ENCODE peak calls at places on chromosome 14, in ten cellular contexts. D is HCT116, Z is Panc1, A is transverse colon, H is stomach, G is GM23338, N is breast epithelium, L is spleen, O is endothelial cell of umbilical vein, X is esophagus muscularis mucosa. B is an unnamed sample.

GRCh38 chr14:103867523-103867953 is 20.2 kb upstream of the PPP1R13B start:
- DNase-seq in A (peak; percentile 38), Z (no peak), X (no peak), D (no peak), N (no peak), H (peak; percentile 90), L (no peak), O (no peak), G (no peak), B (no peak)

GRCh38 chr14:33996450-33996849 is 45.6 kb upstream of the EGLN3 start:
- DNase-seq in Z (no peak), N (no peak), L (no peak), G (no peak), O (no peak), H (no peak), D (no peak), X (no peak), A (no peak), B (no peak)

GRCh38 chr14:101874001-101874400 is 90.4 kb upstream of the DYNC1H1 start:
- DNase-seq in G (no peak), H (no peak), L (no peak), D (no peak), N (no peak), O (peak; percentile 86), A (no peak), Z (no peak), X (no peak), B (no peak)

GRCh38 chr14:89025581-89026236 is 201.3 kb downstream of the TTC8 start:
- DNase-seq in X (peak; percentile 86), O (no peak), L (no peak), Z (no peak), N (no peak), D (no peak), H (no peak), A (no peak), G (no peak), B (no peak)

GRCh38 chr14:63901434-63902085 is 48.8 kb downstream of the SYNE2 start:
- DNase-seq in Z (no peak), L (no peak), D (no peak), G (no peak), H (no peak), N (no peak), A (no peak), O (no peak), X (no peak), B (no peak)

GRCh38 chr14:106620368-106620767 is 1094.0 kb downstream of the TMEM121 start:
- DNase-seq in Z (no peak), A (no peak), D (no peak), H (no peak), O (no peak), L (no peak), X (no peak), G (no peak), N (no peak), B (no peak)

GRCh38 chr14:105083926-105084685 is 18.9 kb upstream of the GPR132 start:
- DNase-seq in A (no peak), D (no peak), L (no peak), O (no peak), Z (no peak), H (no peak), G (no peak), X (no peak), N (no peak), B (no peak)

GRCh38 chr14:30610719-30611388 is 11.3 kb upstream of the SCFD1 start:
- DNase-seq in G (peak; percentile 18), H (peak; percentile 60), Z (no peak), A (peak; percentile 74), N (no peak), D (peak; percentile 36), X (no peak), L (no peak), O (peak; percentile 91), B (no peak)

GRCh38 chr14:22847661-22848341 is 11.4 kb downstream of the MMP14 start:
- DNase-seq in D (no peak), Z (no peak), H (no peak), X (no peak), A (no peak), N (no peak), O (no peak), L (no peak), G (peak; percentile 52), B (no peak)

GRCh38 chr14:34053666-34054065 is 102.8 kb upstream of the EGLN3 start:
- DNase-seq in O (peak; percentile 53), L (no peak), N (peak; percentile 57), X (peak; percentile 91), Z (no peak), G (no peak), A (peak; percentile 33), H (no peak), D (no peak), B (no peak)

GRCh38 chr14:103770500-103770899 is 54.9 kb downstream of the ZFYVE21 start:
- DNase-seq in A (no peak), X (no peak), N (no peak), H (no peak), Z (no peak), O (no peak), D (no peak), L (no peak), G (no peak), B (no peak)

GRCh38 chr14:85856430-85856829 is 326.5 kb downstream of the FLRT2 start:
- DNase-seq in Z (no peak), H (no peak), X (no peak), N (no peak), D (no peak), O (no peak), G (peak; percentile 30), A (no peak), L (no peak), B (no peak)

GRCh38 chr14:50106178-50106577 is 10.2 kb downstream of the VCPKMT start:
- DNase-seq in D (no peak), G (no peak), L (no peak), O (no peak), A (no peak), H (no peak), N (no peak), Z (no peak), X (no peak), B (no peak)

GRCh38 chr14:21668377-21668776 is 5.2 kb downstream of the OR4E1 start:
- DNase-seq in A (no peak), D (no peak), Z (peak; percentile 72), O (peak; percentile 64), N (no peak), H (no peak), G (no peak), L (no peak), X (no peak), B (no peak)

GRCh38 chr14:89399594-89400068 is 17.4 kb downstream of the FOXN3 start:
- DNase-seq in X (no peak), G (peak; percentile 97), L (no peak), D (no peak), H (no peak), N (no peak), O (peak; percentile 43), A (no peak), Z (no peak), B (no peak)

GRCh38 chr14:102933618-102934231 is 11.3 kb downstream of the AMN start:
- DNase-seq in H (no peak), A (no peak), D (no peak), O (no peak), Z (no peak), N (no peak), X (no peak), G (no peak), L (peak; percentile 56), B (no peak)

DNA sequence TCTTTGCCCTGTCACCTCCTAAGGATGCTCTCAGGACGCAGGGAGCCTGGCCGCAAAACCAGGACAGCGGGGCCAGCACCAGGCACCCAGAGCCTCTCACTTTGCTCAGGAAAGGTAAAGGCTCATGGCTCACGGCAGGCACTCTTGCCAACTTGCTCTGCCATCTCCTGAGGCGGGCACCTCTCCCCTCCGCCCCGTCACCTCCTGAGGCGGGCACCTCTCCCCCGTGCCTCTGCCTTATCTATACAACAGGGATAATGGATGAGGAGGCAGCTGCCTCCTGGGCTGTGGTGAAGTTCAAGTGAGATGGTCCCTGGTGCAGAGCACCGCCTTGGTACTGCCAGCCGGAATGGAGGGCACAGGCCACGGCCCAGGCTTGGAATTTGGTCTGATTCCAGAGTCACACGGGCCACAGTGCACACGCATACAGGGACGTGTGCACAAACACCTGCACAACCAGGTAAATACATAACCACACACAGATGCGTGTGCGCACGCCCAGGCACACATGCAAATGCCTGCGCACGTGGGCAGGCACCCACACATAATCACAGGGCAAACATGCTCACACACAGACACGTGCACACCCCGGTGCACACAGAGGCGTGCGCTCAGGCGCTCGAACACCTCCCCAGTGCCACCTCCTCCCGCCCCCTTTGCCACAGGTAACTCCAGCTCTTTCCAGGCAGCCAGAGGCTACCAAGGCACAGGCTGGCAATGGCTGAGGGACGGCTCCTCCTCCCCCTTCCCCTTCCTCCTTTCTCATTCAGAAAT is 11.6 kb downstream of the DEGS2 start:
- DNase-seq in L (no peak), N (no peak), H (no peak), Z (no peak), O (no peak), D (no peak), A (no peak), X (no peak), G (no peak), B (no peak)
- TF ChIP-seq POLR2AphosphoS5 in L (peak; percentile 44), N (no peak), H (peak; percentile 36), Z (no peak), O (no peak), D (no peak), A (no peak), X (no peak), G (no peak), B (no peak)

GRCh38 chr14:69043598-69044267 is 64.6 kb upstream of the ACTN1 start:
- DNase-seq in G (no peak), Z (no peak), A (no peak), N (peak; percentile 63), D (no peak), X (no peak), L (no peak), O (peak; percentile 56), H (no peak), B (no peak)
- H3K27ac ChIP-seq in G (no peak overlapping the region), Z (no peak overlapping the region), A (peak overlapping the region; percentile 52), N (peak overlapping the region; percentile 83), D (no peak overlapping the region), X (peak overlapping the region; percentile 79), L (peak overlapping the region; percentile 73), O (peak overlapping the region; percentile 39), H (peak overlapping the region; percentile 83), B (peak overlapping the region; percentile 90)

DNA sequence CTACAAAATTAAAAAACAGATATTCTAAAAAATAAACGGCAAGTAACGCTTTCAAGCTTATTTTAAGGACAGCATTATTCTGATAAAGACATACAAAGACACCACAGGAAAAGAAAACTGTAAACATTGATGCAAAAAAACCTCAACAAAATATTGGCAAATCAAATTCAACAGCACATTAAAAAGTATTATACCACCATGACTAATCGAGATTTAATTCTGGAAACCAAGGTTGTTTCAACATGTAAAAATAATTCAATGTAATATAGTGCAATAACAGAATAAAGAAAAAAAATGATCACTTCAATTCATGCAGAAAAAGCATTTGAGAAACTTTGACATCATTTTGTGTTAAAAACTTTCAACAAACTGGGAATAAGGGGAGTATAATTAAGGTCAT is 1323.2 kb downstream of the FSCB start:
- DNase-seq in L (no peak), O (no peak), Z (no peak), G (no peak), N (no peak), A (no peak), X (no peak), D (no peak), H (no peak), B (no peak)
- TF ChIP-seq POLR2AphosphoS5 in L (no peak), O (no peak), Z (no peak), G (no peak), N (no peak), A (no peak), X (no peak), D (no peak), H (no peak), B (no peak)

GRCh38 chr14:68292467-68293334 is 473.1 kb downstream of the RAD51B start:
- DNase-seq in H (no peak), D (no peak), G (no peak), N (no peak), X (no peak), L (no peak), A (peak; percentile 64), O (no peak), Z (no peak), B (no peak)
- H3K27ac ChIP-seq in H (no peak overlapping the region), D (peak overlapping the region; percentile 70), G (no peak overlapping the region), N (peak overlapping the region; percentile 26), X (no peak overlapping the region), L (peak overlapping the region; percentile 62), A (peak overlapping the region; percentile 78), O (no peak overlapping the region), Z (no peak overlapping the region), B (peak overlapping the region; percentile 18)